ENCODE peak calls at places on chromosome 10, in seven cellular contexts. W, E, A, O, J, D and U are unnamed samples. For H3K9me3, the result is how much of the 10 kb centered on the place peaks cover.

GRCh38 chr10:122648599-122649428 is 50.8 kb downstream of the C10orf120 start:
- DNase-seq in W (peak), E (peak), A (peak), O (peak), J (peak), D (peak), U (peak)

GRCh38 chr10:94123253-94123995 is 129.7 kb downstream of the PLCE1 start:
- DNase-seq in W (no peak), E (no peak), A (peak), O (peak), J (no peak), D (no peak), U (no peak)

GRCh38 chr10:16992611-16993119 is 136.9 kb downstream of the CUBN start:
- DNase-seq in W (no peak), E (no peak), A (no peak), O (no peak), J (no peak), D (no peak), U (peak)

GRCh38 chr10:132889091-132889490 is 53.3 kb downstream of the CFAP46 start:
- DNase-seq in W (no peak), E (no peak), A (peak), O (no peak), J (no peak), D (peak), U (no peak)

GRCh38 chr10:14386202-14386593 is 55.5 kb upstream of the FRMD4A start:
- DNase-seq in W (no peak), E (no peak), A (no peak), O (no peak), J (no peak), D (no peak), U (no peak)

GRCh38 chr10:14772399-14772798 is 2.3 kb downstream of the FAM107B start:
- DNase-seq in W (no peak), E (no peak), A (no peak), O (no peak), J (no peak), D (no peak), U (no peak)

GRCh38 chr10:12795318-12795717 is 206.2 kb downstream of the CCDC3 start:
- DNase-seq in W (peak), E (no peak), A (no peak), O (no peak), J (no peak), D (no peak), U (no peak)

GRCh38 chr10:74223755-74224530 is 72.9 kb downstream of the ADK start:
- DNase-seq in W (no peak), E (no peak), A (no peak), O (no peak), J (no peak), D (no peak), U (no peak)

GRCh38 chr10:27252267-27253000 is 11.8 kb upstream of the ACBD5 start:
- DNase-seq in W (peak), E (peak), A (peak), O (peak), J (peak), D (peak), U (peak)

GRCh38 chr10:71323407-71323806 is 4.3 kb downstream of the SLC29A3 start:
- DNase-seq in W (no peak), E (no peak), A (no peak), O (no peak), J (peak), D (no peak), U (no peak)

GRCh38 chr10:58464956-58465355 is 47.7 kb upstream of the BICC1 start:
- DNase-seq in W (no peak), E (no peak), A (no peak), O (no peak), J (no peak), D (no peak), U (peak)
- H3K9me3 ChIP-seq in W (under half), E (under half), A (under half), O (under half), J (under half), D (under half), U (under half)

GRCh38 chr10:50395279-50395678 is 144.0 kb upstream of the ASAH2 start:
- DNase-seq in W (no peak), E (no peak), A (peak), O (no peak), J (no peak), D (no peak), U (no peak)

GRCh38 chr10:50394832-50395231 is 143.5 kb upstream of the ASAH2 start:
- DNase-seq in W (no peak), E (no peak), A (no peak), O (no peak), J (no peak), D (no peak), U (no peak)

GRCh38 chr10:50397312-50398140 is 146.2 kb upstream of the ASAH2 start:
- DNase-seq in W (no peak), E (no peak), A (no peak), O (no peak), J (no peak), D (no peak), U (no peak)

GRCh38 chr10:50398383-50398782 is 147.1 kb upstream of the ASAH2 start:
- DNase-seq in W (no peak), E (no peak), A (no peak), O (no peak), J (no peak), D (no peak), U (no peak)

GRCh38 chr10:50396491-50397311 is 145.4 kb upstream of the ASAH2 start:
- DNase-seq in W (no peak), E (no peak), A (no peak), O (no peak), J (no peak), D (no peak), U (no peak)
- H3K4me3 ChIP-seq in W (no peak), E (no peak), A (no peak), O (no peak), J (no peak), D (no peak), U (no peak)

GRCh38 chr10:130889780-130890179 is 421.7 kb downstream of the TCERG1L start:
- DNase-seq in W (no peak), E (no peak), A (no peak), O (no peak), J (no peak), D (no peak), U (no peak)
- H3K9me3 ChIP-seq in W (under half), E (under half), A (under half), O (under half), J (under half), D (under half), U (under half)

GRCh38 chr10:79071535-79071923 is 2.8 kb downstream of the ZMIZ1 start:
- DNase-seq in W (no peak), E (no peak), A (no peak), O (no peak), J (no peak), D (no peak), U (no peak)
- H3K4me3 ChIP-seq in W (peak), E (peak), A (peak), O (peak), J (no peak), D (peak), U (peak)

GRCh38 chr10:43524434-43525247 is 49.8 kb downstream of the ZNF239 start:
- DNase-seq in W (no peak), E (no peak), A (no peak), O (no peak), J (no peak), D (no peak), U (no peak)
- H3K9me3 ChIP-seq in W (under half), E (half or more), A (under half), O (under half), J (half or more), D (half or more), U (half or more)